ENCODE peak calls at places on chromosomes 11 and 22, in nine cellular contexts. V is esophagus muscularis mucosa, F is sigmoid colon, O is GM12891, A is stomach, B is breast epithelium, C is transverse colon, I is upper lobe of left lung, H is GM23338. L is an unnamed sample.

GRCh38 chr22:48065852-48066251 is 1303.4 kb downstream of the TBC1D22A start:
- DNase-seq in B (no peak), I (peak), A (no peak), C (no peak), O (no peak), V (no peak), H (no peak), F (peak), L (no peak)

GRCh38 chr11:2519879-2520735 is 75.3 kb downstream of the KCNQ1 start:
- DNase-seq in A (peak), I (peak), C (peak), B (peak), V (no peak), F (peak), O (peak), H (no peak), L (no peak)

GRCh38 chr11:59802639-59803176 is 7.9 kb downstream of the MRPL16 start:
- DNase-seq in H (peak), B (no peak), F (no peak), V (no peak), I (no peak), O (no peak), A (no peak), C (no peak), L (peak)

GRCh38 chr11:76670475-76671235 is at the start of gene LRRC32:
- DNase-seq in V (no peak), O (no peak), C (peak), A (peak), I (peak), H (peak), B (no peak), F (peak), L (no peak)

GRCh38 chr11:116112031-116112935 is 608.1 kb upstream of the CADM1 start:
- DNase-seq in H (no peak), F (no peak), I (no peak), C (no peak), A (no peak), O (no peak), V (no peak), B (no peak), L (no peak)

GRCh38 chr11:23573430-23573829 is 713.2 kb upstream of the CCDC179 start:
- DNase-seq in H (no peak), V (no peak), A (no peak), O (no peak), C (no peak), I (no peak), F (no peak), B (no peak), L (no peak)

GRCh38 chr11:47592276-47592675 is 1.9 kb downstream of the C1QTNF4 start:
- DNase-seq in H (no peak), O (no peak), I (no peak), B (no peak), A (no peak), V (no peak), F (no peak), C (no peak), L (peak)

GRCh38 chr11:110000858-110001257 is 92.3 kb upstream of the ZC3H12C start:
- DNase-seq in V (no peak), B (no peak), H (no peak), F (no peak), C (no peak), I (no peak), O (no peak), A (no peak), L (no peak)

GRCh38 chr11:120882237-120882636 is 141.7 kb upstream of the TBCEL start:
- DNase-seq in F (no peak), B (no peak), A (no peak), O (no peak), C (no peak), V (no peak), H (no peak), I (no peak), L (no peak)

GRCh38 chr11:122981388-122982264 is at the start of gene BSX:
- DNase-seq in B (no peak), A (peak), H (peak), C (peak), F (no peak), I (peak), O (peak), V (no peak), L (peak)

DNA sequence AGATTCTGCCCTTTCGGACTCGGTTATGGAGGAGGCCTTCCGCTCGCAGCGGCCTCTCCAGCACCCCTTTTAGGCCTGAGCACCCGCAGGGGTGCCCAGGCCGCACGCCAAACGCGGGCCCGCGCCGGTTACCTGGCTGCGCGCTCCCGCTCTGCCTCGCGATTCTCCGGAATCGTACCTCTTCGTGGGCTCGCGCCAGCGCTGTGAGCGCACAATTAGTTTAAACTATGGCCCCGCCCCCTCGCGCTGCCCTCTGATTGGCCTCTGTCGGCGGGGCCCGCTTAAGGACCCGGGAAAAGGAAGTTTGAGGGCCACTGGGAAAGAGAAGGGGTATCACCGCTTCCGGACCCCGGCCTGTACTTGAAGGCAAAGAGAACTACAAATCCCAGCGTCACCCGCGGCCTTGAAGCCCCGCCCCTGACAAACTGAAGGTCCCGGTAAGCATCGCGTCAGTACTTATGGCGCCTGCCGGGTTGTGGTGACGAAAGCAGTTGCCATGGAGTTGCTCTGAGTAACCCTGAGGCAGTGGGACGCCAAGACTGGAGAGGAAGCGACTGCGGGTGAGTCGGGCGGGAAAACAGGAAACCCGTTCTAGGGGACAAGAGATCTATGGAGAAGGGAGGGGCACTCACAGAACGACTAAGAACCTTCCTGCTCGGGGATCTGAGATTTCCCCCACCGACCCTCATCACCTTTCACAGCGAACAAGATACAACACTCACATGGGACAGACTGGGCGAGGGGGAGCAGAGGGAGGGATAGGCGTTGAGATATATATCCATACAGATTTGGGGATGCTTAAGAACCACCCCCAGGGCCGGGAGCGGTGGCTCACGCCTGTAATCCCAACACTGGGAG is at the start of the genes LRRC51 and NUMA1:
- DNase-seq in A (peak), O (peak), H (peak), F (peak), C (peak), V (peak), I (peak), B (peak), L (peak)
- TF ChIP-seq POLR2AphosphoS5 in A (peak), O (peak), H (peak), F (peak), C (peak), V (peak), I (peak), B (peak), L (peak)

GRCh38 chr11:12069053-12069676 is 41.2 kb upstream of the MICAL2 start:
- DNase-seq in F (peak), B (no peak), C (no peak), H (no peak), A (no peak), V (no peak), O (no peak), I (no peak), L (no peak)

GRCh38 chr11:12066799-12067508 is 43.4 kb upstream of the MICAL2 start:
- DNase-seq in H (peak), B (no peak), I (no peak), F (peak), O (no peak), A (no peak), V (no peak), C (peak), L (peak)

GRCh38 chr11:12071574-12071973 is 38.8 kb upstream of the MICAL2 start:
- DNase-seq in C (no peak), H (no peak), O (no peak), A (no peak), I (no peak), B (no peak), V (no peak), F (no peak), L (no peak)

GRCh38 chr11:12073436-12073835 is 37.0 kb upstream of the MICAL2 start:
- DNase-seq in B (no peak), A (no peak), F (peak), I (no peak), V (no peak), O (no peak), C (no peak), H (no peak), L (no peak)

DNA sequence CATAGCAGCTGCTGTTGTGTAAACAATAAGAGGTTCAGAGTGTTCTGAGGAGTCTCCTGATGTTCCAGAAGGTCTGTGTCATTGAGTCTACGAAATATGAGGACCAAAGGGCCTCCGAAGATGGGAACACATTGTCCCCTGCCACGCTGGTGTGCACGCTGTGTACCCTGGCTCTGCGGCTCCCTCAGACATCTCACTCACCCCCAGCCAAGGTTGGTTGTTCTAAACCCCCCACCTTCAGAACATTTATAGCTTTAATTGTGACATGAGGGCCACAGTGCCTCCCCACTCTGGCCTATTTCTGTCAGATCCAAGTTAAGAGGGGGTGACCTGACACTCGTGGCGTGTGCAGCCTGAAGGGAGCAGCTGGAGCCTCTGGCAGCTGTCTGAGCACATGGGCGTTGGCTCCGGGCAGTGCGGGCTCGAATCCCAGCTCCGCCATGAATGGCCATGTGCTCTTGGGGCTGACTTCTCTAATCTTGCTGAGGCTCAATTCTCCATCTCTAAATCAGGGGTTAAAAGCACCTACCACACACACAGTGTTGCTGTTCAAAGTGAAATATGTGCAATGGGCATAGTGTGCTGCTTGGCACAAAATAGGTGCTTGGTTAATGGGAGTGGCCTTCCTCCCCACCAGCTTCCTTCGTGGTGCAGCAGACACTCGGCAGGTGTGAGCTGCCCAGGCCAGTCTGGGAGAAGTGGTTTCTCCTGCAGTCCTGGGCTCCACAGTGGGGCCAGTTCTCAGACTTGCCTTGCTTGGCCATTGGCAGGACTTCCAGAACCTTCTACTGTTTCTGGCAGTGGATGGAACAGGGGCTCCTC is 39.7 kb upstream of the MICAL2 start:
- DNase-seq in O (no peak), I (peak), A (no peak), B (no peak), V (no peak), C (peak), F (peak), H (no peak), L (no peak)
- TF ChIP-seq POLR2AphosphoS5 in O (no peak), I (peak), A (peak), B (no peak), V (peak), C (peak), F (peak), H (no peak), L (no peak)

DNA sequence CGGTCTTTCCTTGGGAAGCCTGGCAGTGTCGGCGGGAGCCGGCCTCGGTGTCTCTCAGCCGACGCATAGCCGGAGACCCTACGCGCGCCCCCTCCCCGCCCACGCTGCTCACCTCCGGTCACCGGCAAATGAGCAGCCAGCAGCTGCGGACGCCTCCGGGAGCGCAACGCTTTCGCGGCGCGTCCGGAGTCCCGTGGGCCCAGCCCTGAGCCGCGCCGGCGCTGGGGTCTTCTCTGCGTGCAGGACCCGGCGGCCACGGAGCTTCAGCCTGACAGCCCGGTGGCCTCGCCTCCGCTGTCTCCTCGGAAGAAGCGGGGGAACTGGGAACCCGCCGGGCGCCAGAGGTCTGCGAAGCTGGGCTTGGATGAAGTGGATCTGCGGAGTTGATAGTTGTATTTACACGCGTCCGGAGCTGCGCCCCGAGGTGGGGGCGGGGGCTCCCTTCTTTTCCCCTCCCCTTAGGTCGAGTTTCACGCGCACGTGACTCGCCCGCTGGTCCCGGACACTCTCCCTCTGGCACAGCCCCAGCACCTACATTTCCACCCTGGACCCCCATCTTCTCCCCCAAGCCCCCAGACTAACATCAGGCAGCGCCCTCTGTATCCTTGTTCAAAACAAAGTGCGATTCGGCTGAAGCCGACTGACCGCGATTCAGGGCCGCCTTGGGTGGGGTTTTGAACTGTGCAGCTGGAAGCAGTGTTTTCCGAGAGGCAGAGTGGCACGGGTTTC is at the start of gene SLC43A1:
- DNase-seq in I (peak), V (peak), B (no peak), F (peak), H (peak), A (peak), C (peak), O (no peak), L (peak)
- TF ChIP-seq POLR2AphosphoS5 in I (no peak), V (peak), B (no peak), F (peak), H (peak), A (no peak), C (peak), O (no peak), L (no peak)

GRCh38 chr11:66592457-66593302 is at the start of the genes CCDC87 and CCS:
- DNase-seq in I (peak), F (peak), A (peak), V (peak), B (peak), H (peak), O (peak), C (peak), L (peak)
- TF ChIP-seq POLR2AphosphoS5 in I (peak), F (peak), A (peak), V (peak), B (peak), H (peak), O (peak), C (peak), L (peak)

GRCh38 chr11:69297926-69298777 is 4.2 kb downstream of the MYEOV start:
- DNase-seq in C (peak), F (peak), I (no peak), V (no peak), O (peak), A (peak), H (no peak), B (peak), L (peak)
- TF ChIP-seq POLR2AphosphoS5 in C (no peak), F (no peak), I (peak), V (no peak), O (peak), A (peak), H (no peak), B (no peak), L (no peak)

GRCh38 chr22:31250740-31251330 is 38.7 kb downstream of the LIMK2 start:
- DNase-seq in V (no peak), I (no peak), B (peak), C (no peak), O (no peak), H (no peak), F (no peak), A (no peak), L (no peak)
- TF ChIP-seq POLR2AphosphoS5 in V (no peak), I (no peak), B (peak), C (no peak), O (no peak), H (no peak), F (no peak), A (no peak), L (no peak)

DNA sequence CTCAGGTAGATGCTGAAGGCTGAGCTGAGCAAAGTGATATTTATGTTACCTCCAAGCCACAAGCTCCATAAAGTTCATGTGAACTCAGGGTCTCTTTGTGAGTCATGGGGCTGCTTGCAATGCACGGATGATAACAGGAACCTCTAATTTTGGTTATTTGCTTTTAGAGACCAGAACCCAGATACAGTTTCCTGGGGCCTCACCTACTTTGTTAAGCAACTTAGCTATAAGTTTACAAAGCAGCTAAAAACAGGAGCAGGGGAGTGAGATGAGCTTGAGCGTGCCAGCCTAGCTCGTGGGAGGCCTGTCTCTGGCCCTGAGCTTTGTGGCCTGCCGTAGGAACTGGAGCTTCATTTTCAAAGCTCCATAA is 29.2 kb downstream of the SREBF2 start:
- DNase-seq in H (no peak), O (no peak), I (no peak), B (no peak), F (no peak), V (no peak), C (no peak), A (no peak), L (peak)
- TF ChIP-seq POLR2AphosphoS5 in H (no peak), O (peak), I (no peak), B (no peak), F (no peak), V (no peak), C (no peak), A (no peak), L (no peak)

GRCh38 chr11:114440121-114440860 is 1.0 kb downstream of the REXO2 start:
- DNase-seq in I (no peak), F (no peak), C (no peak), V (no peak), B (no peak), H (peak), A (no peak), O (no peak), L (no peak)

GRCh38 chr11:114441921-114442320 is 2.7 kb downstream of the REXO2 start:
- DNase-seq in V (no peak), O (no peak), H (no peak), F (no peak), C (no peak), B (no peak), I (no peak), A (no peak), L (no peak)

GRCh38 chr11:114440971-114441810 is 1.9 kb downstream of the REXO2 start:
- DNase-seq in V (no peak), F (no peak), O (no peak), C (no peak), A (no peak), H (no peak), B (no peak), I (no peak), L (no peak)

GRCh38 chr11:114438303-114438702 is 964 bp upstream of the REXO2 start:
- DNase-seq in V (no peak), C (no peak), A (no peak), F (no peak), B (no peak), I (no peak), H (peak), O (no peak), L (no peak)

DNA sequence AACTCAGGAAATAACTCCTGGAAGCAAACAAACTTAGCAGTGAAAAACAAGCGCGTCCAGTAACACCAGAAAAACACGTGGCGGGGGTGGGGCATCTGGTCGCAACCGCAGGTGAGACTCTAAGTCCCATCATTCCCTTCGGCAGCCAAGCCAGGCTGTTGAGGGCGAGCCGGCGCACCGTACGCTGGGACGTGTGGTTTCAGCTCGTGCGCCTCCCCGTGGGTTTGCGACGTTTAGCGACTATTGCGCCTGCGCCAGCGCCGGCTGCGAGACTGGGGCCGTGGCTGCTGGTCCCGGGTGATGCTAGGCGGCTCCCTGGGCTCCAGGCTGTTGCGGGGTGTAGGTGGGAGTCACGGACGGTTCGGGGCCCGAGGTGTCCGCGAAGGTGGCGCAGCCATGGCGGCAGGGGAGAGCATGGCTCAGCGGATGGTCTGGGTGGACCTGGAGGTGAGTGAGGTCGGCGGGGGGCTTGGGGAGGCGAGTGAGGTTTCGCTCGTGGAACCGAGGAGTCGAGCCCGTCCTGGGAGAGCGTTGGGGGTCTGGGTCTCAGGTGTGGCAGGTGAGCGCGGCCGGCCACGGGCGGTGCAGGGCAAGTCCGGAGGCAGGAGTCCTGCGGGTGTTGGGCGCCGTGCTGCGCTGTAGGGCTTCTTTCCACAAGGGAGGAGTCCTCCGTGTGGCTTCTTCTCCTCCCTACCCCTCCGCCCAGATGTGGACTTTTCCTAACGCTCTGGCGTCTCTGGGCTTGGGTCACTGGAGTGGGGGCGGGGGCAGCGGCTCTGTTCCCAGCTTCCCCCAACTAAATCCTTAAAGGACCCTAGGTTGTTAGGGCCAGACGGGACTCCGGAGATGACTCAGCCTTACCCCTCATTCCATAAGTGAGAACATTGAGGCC is at the start of gene REXO2:
- DNase-seq in O (peak), V (peak), I (peak), F (peak), B (peak), A (peak), C (peak), H (peak), L (peak)
- TF ChIP-seq POLR2AphosphoS5 in O (no peak), V (peak), I (peak), F (peak), B (peak), A (peak), C (peak), H (peak), L (no peak)

L was measured in HL-60.